ENCODE peak calls at places on chromosome 16, in seven cellular contexts. B is GM23338; T is GM23248; Z is A549; V is naive thymus-derived CD4-positive, alpha-beta T cell; L is Peyer's patch; I is body of pancreas. H is an unnamed sample. For H3K4me1, the result is how much of the 10 kb centered on the place peaks cover.

GRCh38 chr16:82936941-82937551 is 310.3 kb downstream of the CDH13 start:
- DNase-seq in B (no peak), T (peak), Z (no peak), I (no peak), L (no peak), V (no peak), H (no peak)

GRCh38 chr16:14087590-14088154 is 16.6 kb downstream of the MRTFB start:
- DNase-seq in L (no peak), Z (no peak), B (no peak), I (no peak), T (no peak), V (no peak), H (no peak)

GRCh38 chr16:87874639-87875472 is 5.5 kb upstream of the SLC7A5 start:
- DNase-seq in V (no peak), I (no peak), B (peak), L (no peak), Z (no peak), T (no peak), H (no peak)

GRCh38 chr16:86584726-86585721 is 6.7 kb downstream of the FOXL1 start:
- DNase-seq in B (no peak), V (no peak), I (no peak), L (no peak), Z (no peak), T (peak), H (no peak)

GRCh38 chr16:4318171-4318910 is 2.5 kb downstream of the GLIS2 start:
- DNase-seq in T (no peak), B (no peak), Z (no peak), I (no peak), L (no peak), V (no peak), H (no peak)

GRCh38 chr16:30996324-30996999 is 11.5 kb downstream of the HSD3B7 start:
- DNase-seq in Z (peak), B (peak), V (no peak), T (peak), I (peak), L (peak), H (no peak)

GRCh38 chr16:14132696-14133048 is 61.6 kb downstream of the MRTFB start:
- DNase-seq in Z (no peak), T (peak), L (no peak), V (no peak), I (no peak), B (no peak), H (no peak)

GRCh38 chr16:87924041-87924851 is 12.1 kb downstream of the CA5A start:
- DNase-seq in B (no peak), L (peak), Z (no peak), I (peak), V (no peak), T (no peak), H (no peak)

GRCh38 chr16:4179020-4179419 is 62.8 kb upstream of the ADCY9 start:
- DNase-seq in V (no peak), L (no peak), B (no peak), I (peak), T (peak), Z (no peak), H (peak)

GRCh38 chr16:23497543-23497868 is 12.8 kb downstream of the GGA2 start:
- DNase-seq in V (no peak), T (no peak), B (no peak), L (no peak), Z (no peak), I (no peak), H (no peak)

GRCh38 chr16:23499801-23500200 is 10.5 kb downstream of the GGA2 start:
- DNase-seq in B (peak), Z (no peak), V (no peak), L (no peak), T (no peak), I (peak), H (no peak)

GRCh38 chr16:23496826-23497542 is 13.3 kb downstream of the GGA2 start:
- DNase-seq in T (peak), B (no peak), I (peak), Z (no peak), V (no peak), L (no peak), H (peak)

GRCh38 chr16:23500212-23500865 is 10.0 kb downstream of the GGA2 start:
- DNase-seq in Z (no peak), L (no peak), I (no peak), T (no peak), B (no peak), V (no peak), H (peak)

GRCh38 chr16:23498863-23499262 is 11.4 kb downstream of the GGA2 start:
- DNase-seq in T (no peak), V (no peak), I (no peak), L (no peak), B (no peak), Z (no peak), H (no peak)
- H3K27ac ChIP-seq in T (no peak), V (no peak), I (peak), L (no peak), B (no peak), Z (no peak), H (no peak)

DNA sequence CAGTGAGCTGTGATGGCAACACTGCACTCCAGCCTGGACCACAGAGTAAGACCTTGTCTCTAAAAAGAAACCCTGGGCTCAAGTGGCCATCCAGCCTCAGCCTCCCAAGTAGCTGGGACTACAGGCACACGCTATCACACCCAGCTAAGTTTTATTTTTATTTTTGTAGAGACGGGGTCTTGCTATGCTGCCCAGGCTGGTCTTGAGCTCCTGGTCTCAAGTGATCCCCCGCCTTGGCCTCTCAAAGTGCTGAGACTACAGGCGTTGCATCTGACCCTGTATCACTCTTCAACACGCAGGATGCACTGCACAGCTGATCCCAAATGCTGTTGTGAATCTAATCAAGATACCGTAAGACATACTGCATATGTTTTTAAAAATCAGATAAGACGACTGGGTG is 23.0 kb downstream of the ANKRD11 start:
- DNase-seq in L (no peak), T (no peak), V (no peak), B (no peak), Z (no peak), I (no peak), H (no peak)
- H3K4me1 ChIP-seq in L (under half), T (under half), V (under half), B (under half), Z (under half), I (under half), H (under half)

DNA sequence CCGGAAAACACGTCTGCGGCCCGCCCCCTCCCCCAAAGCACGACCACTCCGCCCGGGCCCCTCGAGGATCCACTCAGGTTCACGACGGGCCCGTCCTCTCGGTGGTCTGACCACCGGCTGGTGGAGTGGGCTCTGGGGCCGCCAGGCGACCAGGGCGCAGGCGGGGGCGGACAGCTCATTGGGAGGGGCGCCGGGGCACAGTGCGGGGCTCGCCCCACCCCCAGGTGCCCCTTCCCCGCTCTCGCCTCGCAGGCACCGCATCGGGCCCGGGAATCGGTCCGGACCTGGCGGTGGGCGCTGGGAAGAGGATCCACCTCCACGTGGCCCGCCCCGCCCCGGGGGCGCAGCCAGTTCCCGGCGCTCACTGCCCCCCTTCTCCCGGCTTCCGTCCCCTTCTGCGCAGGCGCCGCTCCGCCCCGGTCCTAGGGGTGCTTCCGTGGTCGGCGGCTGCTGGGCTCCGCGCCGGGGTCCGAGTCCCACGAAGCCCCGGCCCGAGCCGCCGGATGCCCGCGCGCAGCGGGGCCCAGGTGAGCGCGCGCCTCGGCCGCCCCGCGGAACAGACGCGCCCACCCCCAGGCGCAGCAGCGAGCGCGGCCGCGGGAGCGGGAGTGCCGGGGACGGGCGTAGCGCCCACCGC is at the start of gene MPG:
- DNase-seq in V (peak), Z (peak), B (peak), L (peak), T (peak), I (peak), H (peak)
- H3K27ac ChIP-seq in V (peak), Z (peak), B (no peak), L (peak), T (peak), I (peak), H (peak)

DNA sequence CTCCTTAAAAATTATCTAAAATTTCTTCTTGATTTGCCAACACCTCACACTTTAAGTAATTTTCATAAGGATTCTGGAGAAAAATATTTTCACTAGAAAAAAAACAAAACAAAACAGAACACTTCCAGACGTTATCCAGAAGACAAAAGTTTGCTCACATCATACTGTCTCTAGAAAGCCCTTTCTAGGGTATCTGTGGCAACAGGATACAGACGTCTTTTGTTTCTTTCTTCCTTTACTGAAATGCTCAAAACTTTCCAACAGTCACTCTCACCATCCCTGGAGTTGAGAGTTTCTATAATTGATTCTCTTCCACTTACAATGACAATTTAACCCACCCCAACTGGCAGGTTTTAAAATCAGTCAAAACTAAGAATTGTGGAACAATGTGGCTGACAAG is 2.6 kb downstream of the ZC3H7A start:
- DNase-seq in T (no peak), B (no peak), Z (no peak), I (no peak), L (no peak), V (no peak), H (no peak)
- H3K4me1 ChIP-seq in T (under half), B (under half), Z (under half), I (half or more), L (half or more), V (under half), H (half or more)

H was measured in upper lobe of right lung.